ENCODE peak calls at places on chromosomes 13 and 19, in five cellular contexts. D is tibial nerve, Q is fibroblast of lung, U is hepatocyte, R is uterus. X is an unnamed sample.

GRCh38 chr13:21124853-21125252 is 51.5 kb downstream of the SKA3 start:
- DNase-seq in U (peak; percentile 69), D (no peak), R (no peak), Q (peak; percentile 70), X (no peak)

GRCh38 chr19:13102666-13103584 is at the start of gene LYL1:
- DNase-seq in Q (peak; percentile 39), D (no peak), U (peak; percentile 82), R (peak; percentile 79), X (no peak)

GRCh38 chr13:42876270-42876714 is 94.9 kb downstream of the FAM216B start:
- DNase-seq in D (no peak), R (no peak), Q (no peak), U (no peak), X (no peak)

GRCh38 chr19:3119782-3120380 is 16.0 kb upstream of the GNA15 start:
- DNase-seq in D (no peak), Q (no peak), R (no peak), U (no peak), X (no peak)

GRCh38 chr19:8361921-8362793 is 1.8 kb upstream of the ANGPTL4 start:
- DNase-seq in Q (peak; percentile 96), U (peak; percentile 90), D (peak; percentile 86), R (peak; percentile 88), X (peak; percentile 94)

GRCh38 chr19:14031719-14032480 is at the start of gene IL27RA:
- DNase-seq in Q (peak; percentile 51), D (peak; percentile 35), U (peak; percentile 63), R (peak; percentile 31), X (no peak)

GRCh38 chr13:51995677-51996551 is 15.3 kb downstream of the ATP7B start:
- DNase-seq in D (no peak), R (no peak), U (no peak), Q (peak; percentile 35), X (no peak)

GRCh38 chr13:89568746-89569145 is 1778.7 kb upstream of the MIR17HG start:
- DNase-seq in R (no peak), U (no peak), D (no peak), Q (no peak), X (no peak)

GRCh38 chr19:50311723-50312635 is 17.2 kb downstream of the KCNC3 start:
- DNase-seq in Q (no peak), D (no peak), U (peak; percentile 62), R (no peak), X (no peak)

GRCh38 chr13:100646030-100646673 is 28.4 kb downstream of the TMTC4 start:
- DNase-seq in U (peak; percentile 45), D (no peak), Q (peak; percentile 40), R (no peak), X (no peak)

GRCh38 chr13:31797154-31797775 is 57.9 kb downstream of the RXFP2 start:
- DNase-seq in Q (peak; percentile 33), D (no peak), U (peak; percentile 57), R (no peak), X (peak; percentile 2)

GRCh38 chr13:97753269-97753668 is 200.2 kb upstream of the IPO5 start:
- DNase-seq in D (no peak), U (no peak), Q (no peak), R (no peak), X (no peak)

GRCh38 chr13:24452044-24452443 is 60.5 kb downstream of the PARP4 start:
- DNase-seq in R (no peak), U (no peak), Q (no peak), D (no peak), X (no peak)

GRCh38 chr19:8367327-8368001 is 3.5 kb downstream of the ANGPTL4 start:
- DNase-seq in Q (peak; percentile 93), U (peak; percentile 92), D (peak; percentile 75), R (peak; percentile 85), X (peak; percentile 96)

GRCh38 chr13:71327266-71327665 is 539.7 kb downstream of the DACH1 start:
- DNase-seq in Q (no peak), U (no peak), D (no peak), R (no peak), X (no peak)

GRCh38 chr13:106262886-106263285 is 272.6 kb downstream of the EFNB2 start:
- DNase-seq in R (no peak), D (no peak), U (no peak), Q (peak; percentile 70), X (no peak)

GRCh38 chr19:45999653-46000121 is 4.4 kb downstream of the CCDC61 start:
- DNase-seq in R (no peak), Q (peak; percentile 34), U (peak; percentile 57), D (no peak), X (no peak)

GRCh38 chr19:29482855-29483640 is 42.7 kb upstream of the VSTM2B start:
- DNase-seq in D (no peak), Q (no peak), U (no peak), R (no peak), X (no peak)

GRCh38 chr19:31316201-31316951 is 32.9 kb downstream of the TSHZ3 start:
- DNase-seq in R (peak; percentile 61), Q (peak; percentile 57), D (no peak), U (no peak), X (no peak)

GRCh38 chr19:11247391-11247790 is 8.0 kb downstream of the ANGPTL8 start:
- DNase-seq in R (peak; percentile 64), U (peak; percentile 4), D (no peak), Q (no peak), X (no peak)

GRCh38 chr13:48602296-48603040 is 51.3 kb upstream of the CYSLTR2 start:
- DNase-seq in Q (no peak), D (no peak), R (no peak), U (no peak), X (no peak)

GRCh38 chr19:7847664-7848063 is 17.6 kb downstream of the EVI5L start:
- DNase-seq in R (no peak), Q (no peak), U (no peak), D (no peak), X (no peak)

GRCh38 chr13:84025828-84026227 is 143.6 kb upstream of the SLITRK1 start:
- DNase-seq in D (no peak), R (no peak), U (no peak), Q (no peak), X (no peak)

GRCh38 chr13:79227418-79227817 is 178.6 kb downstream of the RBM26 start:
- DNase-seq in Q (no peak), R (no peak), D (no peak), U (no peak), X (no peak)

GRCh38 chr13:79228972-79229371 is 177.1 kb downstream of the RBM26 start:
- DNase-seq in U (no peak), D (no peak), R (no peak), Q (no peak), X (no peak)

GRCh38 chr13:79231887-79232286 is 174.2 kb downstream of the RBM26 start:
- DNase-seq in U (no peak), R (no peak), D (no peak), Q (no peak), X (no peak)

GRCh38 chr13:79226938-79227337 is 179.1 kb downstream of the RBM26 start:
- DNase-seq in Q (no peak), R (no peak), U (no peak), D (no peak), X (no peak)

GRCh38 chr13:79229761-79230160 is 176.3 kb downstream of the RBM26 start:
- DNase-seq in R (no peak), U (no peak), Q (no peak), D (no peak), X (no peak)
- H3K9me3 ChIP-seq in R (no peaks in the 10 kb centered on the region), U (no peaks in the 10 kb centered on the region), Q (no peaks in the 10 kb centered on the region), D (no peaks in the 10 kb centered on the region), X (no peaks in the 10 kb centered on the region)

GRCh38 chr19:35216833-35217707 is 11.5 kb downstream of the FAM187B start:
- DNase-seq in Q (no peak), R (no peak), D (no peak), U (peak; percentile 55), X (no peak)
- TF ChIP-seq CTCF in Q (no peak), R (no peak), D (no peak), U (peak; percentile 20), X (no peak)

DNA sequence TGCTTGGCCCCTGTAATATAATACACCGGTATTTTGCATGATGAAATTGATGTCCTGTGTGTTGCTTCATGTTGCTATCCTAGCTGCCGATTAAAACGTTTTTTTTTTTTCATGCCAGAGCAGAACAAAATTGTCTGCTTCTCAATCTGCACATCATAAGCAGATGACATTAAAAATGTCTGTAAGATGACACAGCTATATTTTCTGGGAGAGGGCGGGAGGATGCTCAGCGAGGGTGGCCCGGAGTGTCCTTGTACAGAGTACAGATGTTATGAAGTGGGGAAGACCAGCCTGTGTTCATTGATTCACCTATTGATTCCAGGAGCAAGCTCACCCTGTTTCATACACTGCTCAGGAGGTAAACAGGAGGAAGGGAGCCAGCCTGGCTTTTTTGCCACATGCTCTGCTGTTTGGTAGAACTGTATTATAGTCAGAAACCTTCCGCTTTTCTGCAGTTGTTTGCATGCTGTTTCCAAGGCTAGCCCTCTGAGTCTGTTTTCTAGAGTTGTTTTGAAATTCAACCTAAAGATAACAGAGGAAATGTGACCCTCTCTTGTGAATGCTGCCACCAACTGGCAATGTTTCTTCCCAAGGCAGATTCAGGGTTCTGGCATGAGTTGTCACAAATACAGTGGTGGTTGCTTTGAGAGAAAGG is 4.7 kb upstream of the IRS2 start:
- DNase-seq in U (peak; percentile 56), R (no peak), Q (peak; percentile 22), D (no peak), X (no peak)
- H3K4me3 ChIP-seq in U (no peak overlapping the region), R (no peak overlapping the region), Q (no peak overlapping the region), D (no peak overlapping the region), X (no peak overlapping the region)

DNA sequence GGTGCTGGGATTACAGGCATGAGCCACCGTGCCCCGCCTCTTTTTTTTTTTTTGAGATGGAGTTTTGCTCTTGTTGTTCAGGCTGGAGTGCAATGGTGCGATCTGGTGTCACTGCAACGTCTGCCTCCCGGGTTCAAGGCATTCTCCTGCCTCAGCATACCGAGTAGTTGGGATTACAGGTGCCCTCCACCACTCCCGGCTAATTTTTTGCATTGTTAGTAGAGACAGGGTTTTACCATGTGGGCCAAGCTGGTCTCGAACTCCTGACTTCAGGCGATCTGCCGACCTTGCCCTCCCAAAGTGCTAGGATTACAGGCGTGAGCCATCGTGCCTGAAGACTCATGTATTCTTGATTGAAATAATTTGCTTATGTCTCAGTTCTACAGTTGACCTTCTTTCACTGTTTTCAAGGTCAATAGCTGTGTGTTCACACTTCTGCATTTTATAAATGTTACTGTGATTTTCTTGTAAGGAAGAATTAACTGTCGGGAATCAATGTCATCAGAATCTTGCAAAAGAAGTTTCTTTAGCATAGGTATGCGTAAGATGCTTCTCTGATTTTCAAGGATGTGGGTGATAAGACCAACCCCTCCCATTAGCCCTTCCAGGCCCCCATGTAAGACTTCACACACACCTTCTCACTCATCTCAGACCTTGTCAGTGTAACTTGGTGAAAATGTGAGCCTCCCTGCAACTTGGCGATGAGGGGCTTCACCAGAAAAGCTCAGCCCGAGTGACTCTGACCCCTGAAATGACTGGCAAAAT is 12.7 kb upstream of the ZNF701 start:
- DNase-seq in Q (no peak), R (no peak), D (no peak), U (no peak), X (no peak)
- H3K9me3 ChIP-seq in Q (peaks cover 9% of the 10 kb centered on the region), R (no peaks in the 10 kb centered on the region), D (peaks cover 98% of the 10 kb centered on the region), U (peaks cover 55% of the 10 kb centered on the region), X (peaks cover 72% of the 10 kb centered on the region)

GRCh38 chr19:38543807-38544568 is 73.8 kb downstream of the MAP4K1 start:
- DNase-seq in R (peak; percentile 45), Q (peak; percentile 85), U (peak; percentile 77), D (no peak), X (peak; percentile 24)
- TF ChIP-seq CTCF in R (no peak), Q (no peak), U (no peak), D (peak; percentile 76), X (no peak)

GRCh38 chr19:43780706-43781525 is at the start of gene KCNN4:
- DNase-seq in D (no peak), U (peak; percentile 58), Q (peak; percentile 91), R (no peak), X (no peak)
- H3K4me3 ChIP-seq in D (no peak within 1 kb of the TSS), U (no peak within 1 kb of the TSS), Q (peak within 1 kb of the TSS; percentile 22), R (no peak within 1 kb of the TSS), X (no peak within 1 kb of the TSS)

GRCh38 chr19:34787059-34787824 is 14.2 kb upstream of the ZNF599 start:
- DNase-seq in R (no peak), Q (no peak), D (no peak), U (no peak), X (no peak)
- H3K9me3 ChIP-seq in R (no peaks in the 10 kb centered on the region), Q (no peaks in the 10 kb centered on the region), D (peaks cover 5% of the 10 kb centered on the region), U (no peaks in the 10 kb centered on the region), X (no peaks in the 10 kb centered on the region)